ENCODE peak calls at places on chromosome X, in nine cellular contexts. Z is colonic mucosa, M is psoas muscle, F is tibial artery, U is stomach, V is DND-41, S is fibroblast of lung, P is vagina, R is heart right ventricle. G is an unnamed sample.
A peak's percentile ranks its signal among the peaks of the same experiment; 100 is the strongest.

GRCh38 chrX:15781964-15782711 is 8.1 kb upstream of the ZRSR2 start:
- DNase-seq in Z (no peak), M (no peak), F (no peak), U (no peak), V (no peak), S (no peak), P (no peak), R (no peak), G (no peak)

GRCh38 chrX:43655151-43655676 is 885 bp upstream of the MAOA start:
- DNase-seq in Z (peak; percentile 42), M (peak; percentile 43), F (peak; percentile 70), U (peak; percentile 50), V (peak; percentile 3), S (peak; percentile 32), P (no peak), R (peak; percentile 25), G (peak; percentile 44)

GRCh38 chrX:104618106-104618895 is 52.3 kb downstream of the IL1RAPL2 start:
- DNase-seq in Z (no peak), M (no peak), F (no peak), U (no peak), V (no peak), S (no peak), P (no peak), R (no peak), G (no peak)

GRCh38 chrX:138769918-138770317 is 58.4 kb upstream of the FGF13 start:
- DNase-seq in Z (no peak), M (no peak), F (no peak), U (no peak), V (no peak), S (no peak), P (no peak), R (no peak), G (no peak)

GRCh38 chrX:30572004-30572403 is 5.6 kb downstream of the TASL start:
- DNase-seq in Z (no peak), M (no peak), F (no peak), U (no peak), V (no peak), S (no peak), P (no peak), R (no peak), G (no peak)

GRCh38 chrX:153507484-153508178 is 9.8 kb upstream of the ATP2B3 start:
- DNase-seq in Z (peak; percentile 80), M (peak; percentile 82), F (peak; percentile 89), U (peak; percentile 86), V (peak; percentile 78), S (peak; percentile 59), P (no peak), R (peak; percentile 74), G (peak; percentile 75)

GRCh38 chrX:41085105-41085882 is at the start of gene USP9X:
- DNase-seq in Z (peak; percentile 92), M (peak; percentile 92), F (peak; percentile 94), U (peak; percentile 92), V (peak; percentile 88), S (peak; percentile 89), P (no peak), R (peak; percentile 88), G (peak; percentile 90)

GRCh38 chrX:11386001-11386523 is 92.8 kb downstream of the AMELX start:
- DNase-seq in Z (no peak), M (peak; percentile 13), F (peak; percentile 65), U (no peak), V (no peak), S (peak; percentile 85), P (no peak), R (no peak), G (no peak)

GRCh38 chrX:119067023-119067739 is 5.6 kb upstream of the CT47C1 start:
- DNase-seq in Z (peak; percentile 47), M (peak; percentile 49), F (peak; percentile 71), U (peak; percentile 57), V (peak; percentile 15), S (peak; percentile 62), P (no peak), R (peak; percentile 46), G (no peak)

GRCh38 chrX:77446029-77446585 is 1.1 kb upstream of the FGF16 start:
- DNase-seq in Z (peak; percentile 23), M (no peak), F (no peak), U (no peak), V (no peak), S (no peak), P (no peak), R (no peak), G (no peak)

GRCh38 chrX:111100191-111100590 is 4.2 kb downstream of the PAK3 start:
- DNase-seq in Z (peak; percentile 27), M (no peak), F (no peak), U (no peak), V (peak; percentile 4), S (peak; percentile 23), P (no peak), R (no peak), G (no peak)

GRCh38 chrX:101906136-101906796 is 25.6 kb downstream of the ZMAT1 start:
- DNase-seq in Z (no peak), M (no peak), F (no peak), U (no peak), V (no peak), S (no peak), P (no peak), R (no peak), G (peak; percentile 23)

GRCh38 chrX:40108959-40109287 is 11.2 kb upstream of the BCOR start:
- DNase-seq in Z (peak; percentile 79), M (peak; percentile 84), F (peak; percentile 92), U (peak; percentile 82), V (peak; percentile 74), S (peak; percentile 78), P (no peak), R (peak; percentile 74), G (peak; percentile 86)

GRCh38 chrX:123797543-123798447 is 62.1 kb upstream of the XIAP start:
- DNase-seq in Z (no peak), M (no peak), F (no peak), U (no peak), V (no peak), S (no peak), P (no peak), R (no peak), G (no peak)

GRCh38 chrX:75114638-75115037 is 41.4 kb downstream of the ABCB7 start:
- DNase-seq in Z (no peak), M (no peak), F (no peak), U (no peak), V (no peak), S (no peak), P (no peak), R (no peak), G (no peak)

DNA sequence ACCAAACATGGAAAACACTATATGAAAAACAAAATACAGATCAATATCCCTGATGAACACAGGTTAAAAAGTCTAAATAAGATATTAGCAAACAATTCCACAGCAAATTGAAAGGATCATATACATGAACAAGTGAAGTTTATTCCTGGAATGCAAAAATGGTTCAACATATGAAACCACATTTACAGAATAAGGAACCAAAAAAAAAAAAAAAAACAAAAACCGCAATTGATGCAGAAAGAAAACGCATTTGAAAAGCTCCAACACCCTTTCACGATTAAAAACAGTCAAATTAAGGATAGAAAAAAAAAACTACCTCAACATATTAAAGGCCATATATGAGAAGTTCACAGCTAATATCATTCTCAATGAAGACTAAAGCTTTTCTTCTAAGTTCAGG is 45.4 kb upstream of the STS start:
- DNase-seq in Z (no peak), M (no peak), F (no peak), U (no peak), V (no peak), S (no peak), P (no peak), R (no peak), G (no peak)
- H3K27ac ChIP-seq in Z (no peak overlapping the region), M (no peak overlapping the region), F (no peak overlapping the region), U (no peak overlapping the region), V (peak overlapping the region; percentile 5), S (no peak overlapping the region), P (no peak overlapping the region), R (no peak overlapping the region), G (no peak overlapping the region)

GRCh38 chrX:24561121-24561520 is 86.0 kb downstream of the PCYT1B start:
- DNase-seq in Z (no peak), M (no peak), F (no peak), U (no peak), V (no peak), S (no peak), P (no peak), R (no peak), G (no peak)
- TF ChIP-seq CTCF in Z (no peak), M (peak; percentile 13), F (peak; percentile 8), U (no peak), V (no peak), S (no peak), P (no peak), R (no peak), G (peak; percentile 5)

GRCh38 chrX:10052906-10053625 is 85.9 kb downstream of the CLDN34 start:
- DNase-seq in Z (no peak), M (no peak), F (no peak), U (no peak), V (no peak), S (no peak), P (no peak), R (peak; percentile 43), G (peak; percentile 42)
- H3K27ac ChIP-seq in Z (no peak overlapping the region), M (no peak overlapping the region), F (peak overlapping the region; percentile 33), U (no peak overlapping the region), V (no peak overlapping the region), S (no peak overlapping the region), P (no peak overlapping the region), R (peak overlapping the region; percentile 58), G (peak overlapping the region; percentile 45)

GRCh38 chrX:38277802-38278201 is 49.5 kb downstream of the RPGR start:
- DNase-seq in Z (no peak), M (no peak), F (no peak), U (no peak), V (no peak), S (no peak), P (no peak), R (no peak), G (no peak)

GRCh38 chrX:38278682-38279081 is 48.6 kb downstream of the RPGR start:
- DNase-seq in Z (no peak), M (no peak), F (no peak), U (no peak), V (no peak), S (no peak), P (no peak), R (peak; percentile 4), G (no peak)

GRCh38 chrX:38279188-38279587 is 48.1 kb downstream of the RPGR start:
- DNase-seq in Z (no peak), M (no peak), F (no peak), U (no peak), V (no peak), S (peak; percentile 9), P (no peak), R (no peak), G (no peak)

GRCh38 chrX:38285649-38286048 is 41.7 kb downstream of the RPGR start:
- DNase-seq in Z (no peak), M (no peak), F (no peak), U (no peak), V (no peak), S (no peak), P (no peak), R (no peak), G (no peak)

GRCh38 chrX:38282044-38282443 is 45.3 kb downstream of the RPGR start:
- DNase-seq in Z (no peak), M (no peak), F (no peak), U (no peak), V (no peak), S (peak; percentile 47), P (no peak), R (peak; percentile 4), G (peak; percentile 27)
- TF ChIP-seq CTCF in Z (no peak), M (peak; percentile 19), F (no peak), U (no peak), V (peak; percentile 11), S (peak; percentile 73), P (no peak), R (peak; percentile 17), G (peak; percentile 25)

GRCh38 chrX:129980540-129981206 is 1.8 kb upstream of the BCORL1 start:
- DNase-seq in Z (peak; percentile 71), M (peak; percentile 70), F (peak; percentile 82), U (peak; percentile 59), V (peak; percentile 4), S (no peak), P (no peak), R (peak; percentile 53), G (peak; percentile 54)
- H3K27ac ChIP-seq in Z (no peak overlapping the region), M (peak overlapping the region; percentile 60), F (peak overlapping the region; percentile 82), U (peak overlapping the region; percentile 78), V (no peak overlapping the region), S (no peak overlapping the region), P (peak overlapping the region; percentile 75), R (peak overlapping the region; percentile 81), G (peak overlapping the region; percentile 75)

G was measured in heart left ventricle.